ENCODE peak calls at places on chromosomes 16 and 17, in six cellular contexts. J is cardiac muscle cell; O is astrocyte of the spinal cord; R is HEK293T; L is left colon; X is activated CD8-positive, alpha-beta T cell treated with anti-CD3 and anti-CD28 coated beads for 36 hours. M is an unnamed sample.

GRCh38 chr16:89318430-89318758 is 100.9 kb downstream of the ZNF778 start:
- DNase-seq in J (no peak), O (no peak), R (no peak), L (no peak), X (no peak), M (no peak)

GRCh38 chr17:77320046-77320445 is 179.3 kb downstream of the SEC14L1 start:
- DNase-seq in J (no peak), O (peak), R (no peak), L (peak), X (no peak), M (no peak)

GRCh38 chr17:35291802-35292201 is 48.9 kb downstream of the SLFN5 start:
- DNase-seq in J (no peak), O (peak), R (no peak), L (no peak), X (no peak), M (no peak)

GRCh38 chr16:72783716-72784320 is 264.1 kb downstream of the ZFHX3 start:
- DNase-seq in J (no peak), O (peak), R (no peak), L (no peak), X (peak), M (no peak)

GRCh38 chr17:68378202-68379149 is 78.8 kb downstream of the WIPI1 start:
- DNase-seq in J (no peak), O (peak), R (peak), L (peak), X (no peak), M (peak)

GRCh38 chr17:55159251-55159650 is 105.5 kb upstream of the HLF start:
- DNase-seq in J (no peak), O (peak), R (no peak), L (no peak), X (no peak), M (no peak)

GRCh38 chr17:80819422-80820164 is 172.0 kb upstream of the CHMP6 start:
- DNase-seq in J (no peak), O (no peak), R (no peak), L (no peak), X (peak), M (no peak)

GRCh38 chr17:41710472-41711090 is 1.6 kb upstream of the GAST start:
- DNase-seq in J (no peak), O (peak), R (no peak), L (no peak), X (peak), M (no peak)

GRCh38 chr16:23466162-23466885 is 13.3 kb upstream of the COG7 start:
- DNase-seq in J (no peak), O (peak), R (no peak), L (no peak), X (no peak), M (no peak)

GRCh38 chr16:82580293-82580900 is 46.4 kb upstream of the CDH13 start:
- DNase-seq in J (peak), O (peak), R (no peak), L (no peak), X (peak), M (peak)

GRCh38 chr16:14071576-14072271 is 605 bp downstream of the MRTFB start:
- DNase-seq in J (no peak), O (no peak), R (no peak), L (no peak), X (peak), M (no peak)

GRCh38 chr17:82200743-82201497 is 11.7 kb downstream of the CCDC57 start:
- DNase-seq in J (no peak), O (no peak), R (no peak), L (no peak), X (peak), M (no peak)

GRCh38 chr16:86598607-86599318 is 20.4 kb downstream of the FOXL1 start:
- DNase-seq in J (no peak), O (no peak), R (no peak), L (no peak), X (no peak), M (no peak)

GRCh38 chr17:81186203-81186602 is 20.2 kb upstream of the AATK start:
- DNase-seq in J (no peak), O (no peak), R (no peak), L (no peak), X (no peak), M (no peak)

GRCh38 chr16:48641770-48642169 is 31.8 kb upstream of the N4BP1 start:
- DNase-seq in J (no peak), O (no peak), R (no peak), L (no peak), X (no peak), M (no peak)

GRCh38 chr16:2912330-2913199 is 834 bp downstream of the FLYWCH1 start:
- DNase-seq in J (peak), O (peak), R (no peak), L (peak), X (peak), M (peak)

GRCh38 chr17:7041607-7042506 is 2.0 kb downstream of the SLC16A11 start:
- DNase-seq in J (no peak), O (no peak), R (no peak), L (no peak), X (peak), M (no peak)

M was measured in colonic mucosa.